ENCODE peak calls at places on chromosomes 13 and 19, in four cellular contexts. N is ascending aorta, J is tibial artery, Q is neuronal stem cell. B is an unnamed sample. For H3K36me3, the result is how much of the 10 kb centered on the place peaks cover.

GRCh38 chr19:41303941-41304340 is 6.0 kb upstream of the CCDC97 start:
- DNase-seq in J (no peak), N (no peak), Q (no peak), B (no peak)

GRCh38 chr13:30216111-30216510 is 91.2 kb downstream of the KATNAL1 start:
- DNase-seq in N (no peak), J (no peak), Q (no peak), B (no peak)

GRCh38 chr13:66624302-66624701 is 605.8 kb downstream of the PCDH9 start:
- DNase-seq in Q (no peak), J (no peak), N (no peak), B (no peak)

GRCh38 chr19:35911790-35912189 is 3.7 kb upstream of the TYROBP start:
- DNase-seq in Q (no peak), J (no peak), N (no peak), B (peak)

GRCh38 chr13:91162180-91162579 is 185.3 kb upstream of the MIR17HG start:
- DNase-seq in N (no peak), Q (no peak), J (no peak), B (no peak)

GRCh38 chr19:49680473-49681351 is 3.6 kb downstream of the PRMT1 start:
- DNase-seq in Q (peak), J (peak), N (peak), B (peak)

GRCh38 chr13:29589234-29589633 is 6.3 kb downstream of the SLC7A1 start:
- DNase-seq in N (no peak), Q (peak), J (no peak), B (no peak)

GRCh38 chr13:44298314-44298713 is 75.3 kb upstream of the SERP2 start:
- DNase-seq in Q (no peak), N (no peak), J (no peak), B (no peak)

GRCh38 chr19:50710094-50710493 is 9.5 kb downstream of the SHANK1 start:
- DNase-seq in N (no peak), Q (no peak), J (no peak), B (no peak)

GRCh38 chr13:36997716-36998427 is 1.3 kb downstream of the ALG5 start:
- DNase-seq in Q (no peak), N (no peak), J (no peak), B (no peak)

GRCh38 chr19:32870981-32871451 is 1.4 kb upstream of the SLC7A9 start:
- DNase-seq in N (no peak), Q (no peak), J (peak), B (no peak)

GRCh38 chr19:40358773-40359172 is 10.3 kb downstream of the PLD3 start:
- DNase-seq in J (no peak), N (peak), Q (no peak), B (no peak)

GRCh38 chr13:52644108-52644507 is 1.9 kb downstream of the HNRNPA1L2 start:
- DNase-seq in J (no peak), Q (no peak), N (no peak), B (no peak)

GRCh38 chr13:30113531-30113930 is 193.8 kb downstream of the KATNAL1 start:
- DNase-seq in N (no peak), J (no peak), Q (no peak), B (no peak)

GRCh38 chr19:54485846-54486245 is 12.8 kb upstream of the CDC42EP5 start:
- DNase-seq in J (no peak), N (no peak), Q (no peak), B (no peak)

GRCh38 chr13:51887441-51887840 is 25.7 kb downstream of the CCDC70 start:
- DNase-seq in N (no peak), Q (no peak), J (no peak), B (no peak)

GRCh38 chr13:26914624-26915023 is 154.0 kb upstream of the GPR12 start:
- DNase-seq in N (no peak), Q (no peak), J (no peak), B (no peak)

GRCh38 chr19:13100871-13101589 is 1.6 kb downstream of the LYL1 start:
- DNase-seq in Q (no peak), J (peak), N (no peak), B (no peak)

GRCh38 chr19:4997297-4997696 is 28.4 kb downstream of the KDM4B start:
- DNase-seq in Q (no peak), N (no peak), J (no peak), B (no peak)
- H3K36me3 ChIP-seq in Q (under half), N (under half), J (under half), B (under half)

GRCh38 chr19:37128821-37129177 is 43.7 kb downstream of the ZNF585A start:
- DNase-seq in N (no peak), Q (no peak), J (no peak), B (no peak)
- H3K36me3 ChIP-seq in N (half or more), Q (under half), J (half or more), B (under half)

DNA sequence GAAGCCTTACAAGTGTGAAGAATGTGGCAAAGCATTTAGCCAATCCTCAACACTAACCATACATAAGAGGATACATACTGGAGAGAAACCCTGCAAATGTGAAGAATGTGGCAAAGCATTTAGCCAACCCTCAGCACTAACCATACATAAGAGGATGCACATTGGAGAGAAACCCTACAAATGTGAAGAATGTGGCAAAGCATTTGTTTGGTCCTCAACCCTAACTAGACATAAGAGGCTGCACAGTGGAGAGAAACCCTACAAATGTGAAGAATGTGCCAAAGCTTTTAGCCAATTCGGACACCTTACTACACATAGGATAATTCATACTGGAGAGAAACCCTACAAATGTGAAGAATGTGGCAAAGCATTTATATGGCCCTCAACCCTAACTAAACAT is 18.2 kb downstream of the ZNF726 start:
- DNase-seq in J (no peak), N (no peak), Q (no peak), B (no peak)
- H3K36me3 ChIP-seq in J (under half), N (under half), Q (under half), B (under half)

GRCh38 chr19:10620786-10621185 is 4.6 kb upstream of the SLC44A2 start:
- DNase-seq in N (no peak), J (no peak), Q (no peak), B (no peak)

GRCh38 chr19:10615429-10616023 is 9.8 kb upstream of the SLC44A2 start:
- DNase-seq in N (no peak), J (no peak), Q (no peak), B (no peak)

GRCh38 chr19:10618846-10619245 is 6.5 kb upstream of the SLC44A2 start:
- DNase-seq in J (no peak), N (no peak), Q (no peak), B (no peak)

GRCh38 chr19:10621966-10622365 is 3.4 kb upstream of the SLC44A2 start:
- DNase-seq in J (no peak), Q (no peak), N (no peak), B (no peak)

GRCh38 chr19:10617409-10618121 is 7.8 kb upstream of the SLC44A2 start:
- DNase-seq in Q (no peak), N (no peak), J (no peak), B (no peak)
- H3K36me3 ChIP-seq in Q (under half), N (under half), J (under half), B (under half)

GRCh38 chr19:57342582-57342981 is 8.5 kb upstream of the ZNF304 start:
- DNase-seq in N (no peak), Q (no peak), J (no peak), B (no peak)

GRCh38 chr19:57334191-57334590 is 13.9 kb downstream of the ZNF543 start:
- DNase-seq in Q (no peak), J (no peak), N (no peak), B (no peak)

GRCh38 chr19:57338798-57339378 is 12.2 kb upstream of the ZNF304 start:
- DNase-seq in J (no peak), Q (no peak), N (no peak), B (peak)
- H3K36me3 ChIP-seq in J (under half), Q (under half), N (under half), B (under half)

GRCh38 chr13:28258401-28258800 is 120.1 kb downstream of the PAN3 start:
- DNase-seq in J (no peak), Q (no peak), N (no peak), B (no peak)
- H3K36me3 ChIP-seq in J (under half), Q (under half), N (under half), B (under half)

DNA sequence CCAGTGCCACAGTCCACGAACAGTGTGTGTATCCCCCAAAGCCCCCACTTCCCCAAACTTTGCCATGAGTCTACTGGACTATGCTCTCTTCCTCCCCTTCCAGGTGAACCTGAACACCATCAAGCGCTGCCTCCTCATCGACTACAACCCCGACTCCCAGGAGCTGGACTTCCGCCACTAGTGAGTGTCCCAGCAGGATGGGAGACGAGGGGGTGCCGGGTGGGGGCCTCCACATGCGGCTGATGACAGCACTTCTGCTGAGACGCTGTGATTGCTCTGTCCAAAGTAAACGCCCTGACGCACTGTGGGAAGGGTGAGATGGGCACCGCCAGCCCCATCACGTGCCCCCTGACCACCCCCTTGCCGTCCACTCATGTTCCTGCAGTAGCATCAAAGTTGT is 2.0 kb upstream of the P2RY11 start:
- DNase-seq in J (no peak), Q (no peak), N (no peak), B (no peak)
- H3K36me3 ChIP-seq in J (half or more), Q (under half), N (under half), B (under half)

DNA sequence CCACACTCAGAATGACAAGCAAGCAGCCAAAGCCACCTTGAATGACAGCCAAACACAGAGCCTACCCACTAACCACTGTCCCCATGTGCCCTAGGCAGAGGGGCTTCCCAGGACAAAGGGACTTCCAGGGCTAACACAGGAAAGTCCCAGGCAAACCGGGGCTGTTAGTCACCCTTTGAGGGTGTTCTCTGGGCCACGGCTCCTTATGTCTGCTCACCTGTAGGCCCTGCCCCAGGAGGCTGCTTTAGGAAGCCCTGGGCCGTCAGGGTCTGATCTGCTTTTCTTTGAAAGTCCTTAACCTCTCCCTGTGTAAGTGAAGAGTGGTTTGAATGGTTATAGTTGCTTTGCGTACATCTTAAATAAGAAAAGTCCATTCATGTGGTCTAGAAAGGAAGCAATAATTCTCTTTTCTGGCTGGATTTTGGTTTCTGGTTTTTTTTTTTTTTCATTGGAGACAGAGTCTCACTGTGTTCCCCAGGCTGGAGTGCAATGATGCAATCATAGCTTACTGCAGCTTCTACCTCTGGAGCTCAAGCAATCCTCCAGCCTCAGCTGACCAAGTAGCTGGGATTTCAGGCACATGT is 161.4 kb downstream of the EFNB2 start:
- DNase-seq in N (no peak), J (no peak), Q (no peak), B (no peak)
- H3K36me3 ChIP-seq in N (under half), J (under half), Q (under half), B (under half)

DNA sequence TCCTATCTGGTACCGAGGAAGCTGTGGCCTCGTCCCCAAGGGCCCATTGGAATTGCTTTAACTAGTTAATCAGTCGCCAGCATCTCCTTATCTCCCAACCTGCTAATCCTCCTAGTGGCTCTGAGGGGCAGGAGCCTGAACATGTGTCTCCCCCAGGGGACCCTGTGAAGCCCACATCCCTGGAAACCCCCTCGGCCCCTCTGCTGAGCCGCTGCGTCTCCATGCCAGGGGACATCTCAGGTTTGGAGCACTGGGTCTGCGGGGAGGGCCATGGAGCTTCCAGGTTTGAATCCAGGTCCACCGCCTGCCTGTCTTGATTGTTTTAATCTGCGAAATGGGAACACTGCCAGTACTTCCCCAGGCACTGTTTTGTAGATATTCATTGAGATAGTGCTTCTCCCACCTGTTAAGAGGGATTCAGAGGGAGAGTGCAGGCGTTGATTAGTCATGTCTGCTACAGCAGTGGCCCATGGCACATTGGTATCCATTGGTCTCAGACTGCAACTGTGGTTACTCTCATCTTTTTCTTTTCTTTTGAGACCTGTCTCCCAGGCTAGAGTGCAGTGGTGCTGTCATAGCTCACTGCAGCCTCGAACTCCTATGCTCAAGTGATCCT is 6.4 kb downstream of the PNPLA6 start:
- DNase-seq in J (no peak), N (no peak), Q (no peak), B (no peak)
- H3K36me3 ChIP-seq in J (half or more), N (half or more), Q (under half), B (half or more)